ENCODE peak calls at places on chromosomes 3 and 15, in nine cellular contexts. K is activated CD4-positive, alpha-beta T cell treated with anti-CD3 and anti-CD28 coated beads for 48 hours; A is ascending aorta; Z is activated CD4-positive, CD25-positive, alpha-beta regulatory T cell treated with anti-CD3 and anti-CD28 coated beads, Interleukin-2, amount 50 U/mL, for 72 hours; M is left ventricle myocardium inferior; E is mesothelial cell of epicardium; D is iris pigment epithelial cell; W is effector CD4-positive, alpha-beta T cell; B is stimulated activated CD4-positive, alpha-beta T cell treated with anti-CD3 and anti-CD28 coated beads, Interleukin-4, amount 100 ng/mL, for 24 hours. G is an unnamed sample.

GRCh38 chr15:37104413-37105392 is 4.4 kb upstream of the MEIS2 start:
- DNase-seq in K (no peak), A (no peak), Z (no peak), M (no peak), E (peak), D (no peak), W (no peak), B (no peak), G (no peak)

GRCh38 chr3:48555231-48555948 is 1.2 kb downstream of the PFKFB4 start:
- DNase-seq in K (no peak), A (no peak), Z (no peak), M (no peak), E (no peak), D (no peak), W (no peak), B (no peak), G (no peak)

GRCh38 chr15:60395276-60396011 is 2.3 kb downstream of the ANXA2 start:
- DNase-seq in K (no peak), A (no peak), Z (no peak), M (no peak), E (no peak), D (no peak), W (no peak), B (no peak), G (no peak)

GRCh38 chr3:115436767-115437301 is 186.5 kb upstream of the GAP43 start:
- DNase-seq in K (peak), A (no peak), Z (no peak), M (no peak), E (no peak), D (peak), W (no peak), B (no peak), G (no peak)

GRCh38 chr15:98853593-98854420 is 153.8 kb downstream of the PGPEP1L start:
- DNase-seq in K (no peak), A (no peak), Z (no peak), M (no peak), E (no peak), D (no peak), W (no peak), B (no peak), G (no peak)

GRCh38 chr15:39438795-39439577 is 141.9 kb upstream of the THBS1 start:
- DNase-seq in K (no peak), A (no peak), Z (no peak), M (no peak), E (no peak), D (no peak), W (no peak), B (no peak), G (no peak)

GRCh38 chr3:30680789-30681188 is 74.4 kb downstream of the TGFBR2 start:
- DNase-seq in K (no peak), A (no peak), Z (no peak), M (peak), E (no peak), D (no peak), W (no peak), B (no peak), G (no peak)

GRCh38 chr15:65369148-65369547 is 8.7 kb downstream of the IGDCC3 start:
- DNase-seq in K (no peak), A (no peak), Z (no peak), M (no peak), E (no peak), D (no peak), W (no peak), B (no peak), G (no peak)

GRCh38 chr3:42632146-42632545 is 21.4 kb upstream of the ZBTB47 start:
- DNase-seq in K (no peak), A (no peak), Z (no peak), M (no peak), E (no peak), D (peak), W (no peak), B (no peak), G (no peak)

GRCh38 chr3:60555704-60556340 is 695.4 kb downstream of the FHIT start:
- DNase-seq in K (no peak), A (no peak), Z (no peak), M (no peak), E (no peak), D (peak), W (no peak), B (no peak), G (no peak)

GRCh38 chr3:100525753-100526612 is 33.6 kb downstream of the TMEM45A start:
- DNase-seq in K (no peak), A (no peak), Z (no peak), M (no peak), E (no peak), D (peak), W (no peak), B (no peak), G (no peak)

GRCh38 chr3:113531826-113532697 is at the start of gene SIDT1:
- DNase-seq in K (peak), A (no peak), Z (peak), M (no peak), E (no peak), D (peak), W (peak), B (peak), G (peak)

GRCh38 chr3:159788291-159788690 is 200.3 kb upstream of the IL12A start:
- DNase-seq in K (no peak), A (no peak), Z (no peak), M (no peak), E (no peak), D (peak), W (no peak), B (no peak), G (no peak)

GRCh38 chr3:12884790-12885584 is 43.6 kb upstream of the RPL32 start:
- DNase-seq in K (no peak), A (no peak), Z (no peak), M (no peak), E (no peak), D (no peak), W (no peak), B (no peak), G (no peak)

G was measured in activated gamma-delta T cell treated with Interleukin-2 at 50 U/mL for 16 hours.